ENCODE peak calls at places on chromosomes 12 and 14, in seven cellular contexts. P, C, L, W, Y, N and K are unnamed samples.

GRCh38 chr12:24078318-24078765 is 128.9 kb upstream of the SOX5 start:
- DNase-seq in W (peak; percentile 35), C (no peak), P (peak; percentile 36), N (no peak), L (no peak), Y (no peak), K (peak; percentile 13)

GRCh38 chr12:32605326-32606095 is 73.6 kb upstream of the DNM1L start:
- DNase-seq in N (no peak), W (peak; percentile 3), Y (no peak), C (no peak), L (no peak), P (no peak), K (no peak)

GRCh38 chr12:54571857-54572195 is 16.6 kb downstream of the PPP1R1A start:
- DNase-seq in P (no peak), C (no peak), N (no peak), L (no peak), W (no peak), Y (no peak), K (no peak)

GRCh38 chr12:89349814-89350213 is 2.5 kb downstream of the DUSP6 start:
- DNase-seq in L (peak; percentile 76), W (peak; percentile 80), N (no peak), C (peak; percentile 86), Y (no peak), P (peak; percentile 55), K (peak; percentile 91)

GRCh38 chr14:95946867-95947266 is 70.2 kb downstream of the TUNAR start:
- DNase-seq in L (no peak), Y (no peak), C (no peak), N (no peak), W (no peak), P (no peak), K (no peak)

GRCh38 chr14:85466678-85467077 is 63.3 kb upstream of the FLRT2 start:
- DNase-seq in C (no peak), N (no peak), W (no peak), L (peak; percentile 38), Y (no peak), P (peak; percentile 38), K (no peak)

GRCh38 chr14:46580941-46581671 is 70.5 kb downstream of the RPL10L start:
- DNase-seq in W (peak; percentile 73), L (peak; percentile 63), C (peak; percentile 58), N (no peak), P (peak; percentile 37), Y (no peak), K (peak; percentile 80)

GRCh38 chr12:122975790-122976647 is 975 bp downstream of the OGFOD2 start:
- DNase-seq in Y (no peak), C (peak; percentile 55), L (peak; percentile 35), P (no peak), N (no peak), W (peak; percentile 27), K (no peak)

DNA sequence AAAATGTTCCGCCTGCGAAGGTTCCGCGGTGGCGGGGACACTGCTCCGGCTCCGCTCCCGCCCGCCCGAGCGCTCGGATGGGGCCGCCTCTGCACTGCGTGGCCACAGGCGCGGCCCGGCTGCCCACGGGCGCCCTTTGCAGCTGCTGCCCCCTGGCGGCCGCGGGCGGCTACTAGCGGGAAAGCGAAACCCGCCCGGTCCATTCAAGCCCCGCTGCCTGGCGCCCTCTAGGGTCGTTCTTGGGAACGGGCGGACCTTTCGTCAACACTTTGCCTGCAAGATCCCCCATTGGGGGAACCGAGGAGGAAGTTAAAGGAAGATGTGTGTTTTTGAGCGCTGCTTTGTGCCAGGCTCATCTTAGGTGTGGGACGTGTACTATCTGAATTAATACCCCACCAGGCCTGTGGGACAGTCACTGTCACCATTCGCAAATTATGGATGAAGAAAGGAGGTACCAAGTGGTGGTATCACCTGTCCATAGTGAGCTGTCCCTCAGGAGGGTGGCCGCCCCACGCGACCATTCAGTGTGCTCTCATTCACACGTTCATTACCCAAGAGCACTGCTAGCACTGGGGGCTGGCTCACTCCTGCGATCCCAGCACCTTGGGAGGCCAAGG is 19.4 kb downstream of the GPR132 start:
- DNase-seq in L (peak; percentile 81), P (peak; percentile 64), C (peak; percentile 91), N (peak; percentile 89), Y (peak; percentile 95), W (peak; percentile 82), K (peak; percentile 90)
- H3K4me3 ChIP-seq in L (no peak overlapping the region), P (peak overlapping the region; percentile 29), C (no peak overlapping the region), N (no peak overlapping the region), Y (no peak overlapping the region), W (no peak overlapping the region), K (no peak overlapping the region)

GRCh38 chr12:50402270-50403000 is 1.8 kb downstream of the LARP4 start:
- DNase-seq in C (no peak), P (no peak), Y (no peak), W (no peak), N (no peak), L (peak; percentile 44), K (no peak)
- H3K4me3 ChIP-seq in C (peak overlapping the region; percentile 74), P (peak overlapping the region; percentile 78), Y (no peak overlapping the region), W (peak overlapping the region; percentile 92), N (peak overlapping the region; percentile 83), L (peak overlapping the region; percentile 90), K (peak overlapping the region; percentile 82)

GRCh38 chr12:106586535-106586802 is 3.7 kb downstream of the RFX4 start:
- DNase-seq in N (no peak), W (no peak), L (no peak), C (no peak), Y (no peak), P (no peak), K (no peak)

GRCh38 chr12:106588771-106589170 is 6.0 kb downstream of the RFX4 start:
- DNase-seq in W (no peak), C (no peak), L (no peak), Y (no peak), N (no peak), P (no peak), K (no peak)

GRCh38 chr12:106585862-106586534 is 3.2 kb downstream of the RFX4 start:
- DNase-seq in L (no peak), C (no peak), W (no peak), N (no peak), P (no peak), Y (no peak), K (peak; percentile 20)

GRCh38 chr12:106585237-106585834 is 2.5 kb downstream of the RFX4 start:
- DNase-seq in L (no peak), C (no peak), N (no peak), Y (no peak), P (no peak), W (no peak), K (no peak)

GRCh38 chr12:106586803-106587684 is 4.2 kb downstream of the RFX4 start:
- DNase-seq in L (no peak), P (no peak), Y (no peak), C (no peak), W (no peak), N (no peak), K (no peak)
- H3K4me3 ChIP-seq in L (no peak overlapping the region), P (no peak overlapping the region), Y (no peak overlapping the region), C (no peak overlapping the region), W (no peak overlapping the region), N (peak overlapping the region; percentile 51), K (no peak overlapping the region)

DNA sequence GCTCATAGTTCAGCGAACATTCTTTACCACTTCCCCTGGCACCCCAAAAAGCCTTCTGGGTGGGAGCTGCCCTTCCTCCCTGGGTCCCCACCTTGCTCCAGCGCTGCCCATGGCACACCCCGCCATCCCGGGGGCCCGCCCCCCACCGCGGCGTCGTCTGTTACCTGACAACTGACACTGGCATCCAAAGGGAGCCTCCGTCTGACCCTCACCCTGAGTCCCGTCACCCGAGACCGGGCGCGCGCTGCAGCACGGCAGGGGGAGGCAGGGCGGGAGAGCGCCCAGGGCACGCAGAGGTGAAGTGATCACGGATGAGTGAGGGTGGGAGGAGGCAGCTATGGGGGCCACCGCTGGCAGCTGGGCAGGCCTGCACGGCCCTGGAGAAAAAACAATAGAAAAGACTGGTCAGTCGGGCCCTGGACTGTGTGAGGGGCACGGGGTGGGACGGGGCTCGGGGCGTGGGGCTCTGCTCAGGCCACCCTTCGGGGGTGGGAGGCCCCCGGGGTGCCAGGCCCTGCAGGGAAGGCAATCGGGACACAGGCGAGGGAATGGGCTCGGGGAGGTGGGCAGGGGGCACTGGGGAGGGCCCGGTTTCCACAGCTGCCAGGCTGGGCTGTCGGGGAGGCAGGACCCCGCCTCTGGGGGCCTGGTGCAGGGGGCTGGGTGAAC is 40.7 kb downstream of the BCL11B start:
- DNase-seq in L (no peak), W (no peak), C (no peak), P (no peak), Y (peak; percentile 42), N (no peak), K (no peak)
- H3K4me3 ChIP-seq in L (no peak overlapping the region), W (no peak overlapping the region), C (no peak overlapping the region), P (no peak overlapping the region), Y (peak overlapping the region; percentile 45), N (no peak overlapping the region), K (no peak overlapping the region)

GRCh38 chr14:104680806-104681688 is 8.4 kb upstream of the INF2 start:
- DNase-seq in P (peak; percentile 74), N (peak; percentile 49), C (peak; percentile 70), Y (no peak), L (peak; percentile 77), W (peak; percentile 84), K (peak; percentile 64)
- H3K4me3 ChIP-seq in P (no peak overlapping the region), N (peak overlapping the region; percentile 50), C (no peak overlapping the region), Y (no peak overlapping the region), L (no peak overlapping the region), W (peak overlapping the region; percentile 13), K (peak overlapping the region; percentile 26)

DNA sequence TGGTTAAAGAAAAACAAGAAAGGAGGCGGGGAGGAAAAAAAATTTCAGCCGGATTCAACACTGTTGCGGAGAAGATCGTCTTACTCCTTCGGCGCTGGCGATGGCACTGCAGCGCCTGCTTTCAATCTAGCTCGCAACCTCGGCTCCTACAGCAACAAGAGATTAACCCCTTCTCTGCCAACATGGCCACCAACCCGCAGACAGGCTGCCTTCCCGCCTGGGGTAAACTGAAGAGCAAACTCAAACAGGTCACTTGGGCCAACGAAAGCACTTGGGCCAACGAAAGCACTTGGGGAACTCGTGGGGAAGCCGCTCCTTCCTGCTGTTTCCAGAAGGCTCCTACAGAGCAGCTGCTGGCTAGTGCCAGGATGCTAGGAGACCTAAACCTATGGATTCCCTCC is 73.7 kb downstream of the CIT start:
- DNase-seq in P (peak; percentile 47), L (no peak), C (no peak), W (peak; percentile 77), N (no peak), Y (no peak), K (no peak)
- H3K4me3 ChIP-seq in P (peak overlapping the region; percentile 60), L (no peak overlapping the region), C (no peak overlapping the region), W (peak overlapping the region; percentile 56), N (peak overlapping the region; percentile 54), Y (no peak overlapping the region), K (no peak overlapping the region)

GRCh38 chr12:6084969-6085450 is 39.5 kb downstream of the VWF start:
- DNase-seq in N (no peak), Y (no peak), L (no peak), C (no peak), P (no peak), W (no peak), K (no peak)

GRCh38 chr12:6082613-6083012 is 41.9 kb downstream of the VWF start:
- DNase-seq in W (no peak), N (no peak), Y (no peak), L (no peak), P (no peak), C (no peak), K (no peak)

GRCh38 chr12:6085841-6086240 is 38.6 kb downstream of the VWF start:
- DNase-seq in Y (no peak), W (no peak), L (no peak), N (no peak), C (no peak), P (no peak), K (no peak)

GRCh38 chr12:6083606-6084005 is 40.9 kb downstream of the VWF start:
- DNase-seq in L (no peak), P (no peak), N (no peak), Y (no peak), W (no peak), C (peak; percentile 59), K (no peak)

GRCh38 chr12:6084261-6084968 is 40.1 kb downstream of the VWF start:
- DNase-seq in C (no peak), P (peak; percentile 41), N (no peak), L (peak; percentile 63), Y (no peak), W (peak; percentile 77), K (no peak)
- H3K4me3 ChIP-seq in C (no peak overlapping the region), P (no peak overlapping the region), N (no peak overlapping the region), L (no peak overlapping the region), Y (no peak overlapping the region), W (no peak overlapping the region), K (no peak overlapping the region)